ENCODE peak calls at places on chromosome 7, in eight cellular contexts. One of them, this sample, is unnamed.
A peak's percentile ranks its signal among the peaks of the same experiment; 100 is the strongest.

GRCh38 chr7:136869006-136869961 is 832 bp downstream of the CHRM2 start:
- DNase-seq in PC-9: no peak
- DNase-seq in AG04450: no peak
- DNase-seq in GM12878: no peak
- DNase-seq in foreskin fibroblast: peak; percentile 21
- DNase-seq in coronary artery: no peak
- DNase-seq in astrocyte: peak; percentile 3
- DNase-seq in K562: no peak
- DNase-seq in this sample: no peak

GRCh38 chr7:149261321-149261828 is 621 bp upstream of the ZNF783 start:
- DNase-seq in PC-9: peak; percentile 23
- DNase-seq in AG04450: no peak
- DNase-seq in GM12878: no peak
- DNase-seq in foreskin fibroblast: peak; percentile 42
- DNase-seq in coronary artery: no peak
- DNase-seq in astrocyte: peak; percentile 69
- DNase-seq in K562: no peak
- DNase-seq in this sample: peak; percentile 26

GRCh38 chr7:68730871-68731403 is 867.3 kb upstream of the AUTS2 start:
- DNase-seq in PC-9: no peak
- DNase-seq in AG04450: no peak
- DNase-seq in GM12878: no peak
- DNase-seq in foreskin fibroblast: no peak
- DNase-seq in coronary artery: no peak
- DNase-seq in astrocyte: no peak
- DNase-seq in K562: no peak
- DNase-seq in this sample: no peak

GRCh38 chr7:138387755-138388475 is 72.1 kb upstream of the TRIM24 start:
- DNase-seq in PC-9: no peak
- DNase-seq in AG04450: no peak
- DNase-seq in GM12878: no peak
- DNase-seq in foreskin fibroblast: no peak
- DNase-seq in coronary artery: no peak
- DNase-seq in astrocyte: no peak
- DNase-seq in K562: peak; percentile 23
- DNase-seq in this sample: peak; percentile 5

GRCh38 chr7:24573008-24573553 is at the start of gene PALS2:
- DNase-seq in PC-9: peak; percentile 90
- DNase-seq in AG04450: no peak
- DNase-seq in GM12878: no peak
- DNase-seq in foreskin fibroblast: peak; percentile 66
- DNase-seq in coronary artery: peak; percentile 80
- DNase-seq in astrocyte: peak; percentile 60
- DNase-seq in K562: peak; percentile 84
- DNase-seq in this sample: peak; percentile 88

GRCh38 chr7:74275401-74275881 is 13.8 kb upstream of the CLIP2 start:
- DNase-seq in PC-9: no peak
- DNase-seq in AG04450: no peak
- DNase-seq in GM12878: no peak
- DNase-seq in foreskin fibroblast: no peak
- DNase-seq in coronary artery: no peak
- DNase-seq in astrocyte: no peak
- DNase-seq in K562: peak; percentile 51
- DNase-seq in this sample: peak; percentile 51

GRCh38 chr7:131249003-131249402 is 78.7 kb upstream of the MKLN1 start:
- DNase-seq in PC-9: peak; percentile 64
- DNase-seq in AG04450: peak; percentile 92
- DNase-seq in GM12878: no peak
- DNase-seq in foreskin fibroblast: peak; percentile 97
- DNase-seq in coronary artery: peak; percentile 88
- DNase-seq in astrocyte: peak; percentile 97
- DNase-seq in K562: no peak
- DNase-seq in this sample: no peak

GRCh38 chr7:28688651-28689050 is 269.5 kb downstream of the TRIL start:
- DNase-seq in PC-9: no peak
- DNase-seq in AG04450: no peak
- DNase-seq in GM12878: no peak
- DNase-seq in foreskin fibroblast: peak; percentile 66
- DNase-seq in coronary artery: no peak
- DNase-seq in astrocyte: peak; percentile 85
- DNase-seq in K562: no peak
- DNase-seq in this sample: no peak

GRCh38 chr7:22627136-22627535 is 99.9 kb upstream of the IL6 start:
- DNase-seq in PC-9: no peak
- DNase-seq in AG04450: no peak
- DNase-seq in GM12878: no peak
- DNase-seq in foreskin fibroblast: no peak
- DNase-seq in coronary artery: no peak
- DNase-seq in astrocyte: peak; percentile 93
- DNase-seq in K562: no peak
- DNase-seq in this sample: no peak

GRCh38 chr7:98283127-98283886 is 1.8 kb downstream of the BRI3 start:
- DNase-seq in PC-9: peak; percentile 46
- DNase-seq in AG04450: no peak
- DNase-seq in GM12878: no peak
- DNase-seq in foreskin fibroblast: peak; percentile 76
- DNase-seq in coronary artery: no peak
- DNase-seq in astrocyte: peak; percentile 51
- DNase-seq in K562: no peak
- DNase-seq in this sample: no peak

GRCh38 chr7:28362812-28363211 is 49.5 kb upstream of the CREB5 start:
- DNase-seq in PC-9: no peak
- DNase-seq in AG04450: no peak
- DNase-seq in GM12878: no peak
- DNase-seq in foreskin fibroblast: no peak
- DNase-seq in coronary artery: no peak
- DNase-seq in astrocyte: no peak
- DNase-seq in K562: no peak
- DNase-seq in this sample: peak; percentile 9

GRCh38 chr7:121084748-121085336 is 96.3 kb downstream of the CPED1 start:
- DNase-seq in PC-9: peak; percentile 54
- DNase-seq in AG04450: peak; percentile 90
- DNase-seq in GM12878: no peak
- DNase-seq in foreskin fibroblast: peak; percentile 89
- DNase-seq in coronary artery: no peak
- DNase-seq in astrocyte: peak; percentile 95
- DNase-seq in K562: no peak
- DNase-seq in this sample: no peak

GRCh38 chr7:74277636-74278035 is 11.6 kb upstream of the CLIP2 start:
- DNase-seq in PC-9: no peak
- DNase-seq in AG04450: no peak
- DNase-seq in GM12878: no peak
- DNase-seq in foreskin fibroblast: no peak
- DNase-seq in coronary artery: no peak
- DNase-seq in astrocyte: no peak
- DNase-seq in K562: no peak
- DNase-seq in this sample: no peak

GRCh38 chr7:157568785-157569584 is 232.2 kb downstream of the DNAJB6 start:
- DNase-seq in PC-9: no peak
- DNase-seq in AG04450: no peak
- DNase-seq in GM12878: no peak
- DNase-seq in foreskin fibroblast: peak; percentile 11
- DNase-seq in coronary artery: no peak
- DNase-seq in astrocyte: peak; percentile 41
- DNase-seq in K562: no peak
- DNase-seq in this sample: peak; percentile 24

GRCh38 chr7:75798770-75799169 is 14.8 kb downstream of the CCL24 start:
- DNase-seq in PC-9: no peak
- DNase-seq in AG04450: no peak
- DNase-seq in GM12878: no peak
- DNase-seq in foreskin fibroblast: no peak
- DNase-seq in coronary artery: no peak
- DNase-seq in astrocyte: no peak
- DNase-seq in K562: peak; percentile 69
- DNase-seq in this sample: peak; percentile 17

GRCh38 chr7:44394636-44395035 is 69.2 kb upstream of the CAMK2B start:
- DNase-seq in PC-9: no peak
- DNase-seq in AG04450: no peak
- DNase-seq in GM12878: no peak
- DNase-seq in foreskin fibroblast: no peak
- DNase-seq in coronary artery: peak; percentile 40
- DNase-seq in astrocyte: no peak
- DNase-seq in K562: no peak
- DNase-seq in this sample: no peak
- TF ChIP-seq CTCF in PC-9: no peak
- TF ChIP-seq CTCF in AG04450: no peak
- TF ChIP-seq CTCF in GM12878: no peak
- TF ChIP-seq CTCF in foreskin fibroblast: no peak
- TF ChIP-seq CTCF in coronary artery: no peak
- TF ChIP-seq CTCF in astrocyte: no peak
- TF ChIP-seq CTCF in K562: no peak
- TF ChIP-seq CTCF in this sample: no peak

DNA sequence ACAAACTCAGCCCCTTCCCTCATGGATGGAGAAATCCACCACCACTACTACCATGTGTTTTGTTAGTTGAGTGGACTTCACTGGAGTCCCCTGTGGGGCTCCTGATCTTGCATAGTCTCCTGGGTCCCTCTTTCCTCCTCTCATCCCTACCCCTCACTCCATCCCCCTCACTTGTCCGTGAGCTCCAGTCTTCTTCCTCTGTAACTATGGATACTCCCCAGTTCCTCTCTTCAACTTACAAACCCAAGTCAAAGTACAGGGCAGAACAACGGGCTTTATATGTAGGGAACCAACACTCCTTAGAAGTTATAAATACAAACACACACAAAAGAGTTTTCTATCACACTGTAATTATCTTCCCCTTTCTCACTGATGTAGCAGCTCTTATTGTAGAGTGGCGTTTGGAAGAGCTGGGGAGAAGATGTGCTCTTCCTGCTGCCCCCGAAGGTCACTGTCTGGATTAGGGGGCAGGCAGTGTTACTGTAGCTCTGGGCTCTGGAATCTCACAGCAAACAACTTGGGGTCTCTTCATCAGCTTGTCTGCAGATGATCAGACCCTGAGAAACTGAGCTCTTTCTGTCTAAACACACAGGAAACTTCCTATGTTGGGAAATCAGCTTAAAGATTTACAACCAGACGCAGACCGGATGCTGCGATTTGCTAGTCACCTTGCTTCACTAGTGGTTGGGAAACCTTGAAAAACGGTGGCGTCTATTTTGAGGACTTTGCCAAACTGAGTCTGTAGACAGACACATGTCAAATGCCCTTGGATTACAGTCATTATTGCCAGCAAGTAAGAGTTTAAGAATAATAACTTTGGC is 13.6 kb downstream of the SNX10 start:
- DNase-seq in PC-9: no peak
- DNase-seq in AG04450: no peak
- DNase-seq in GM12878: no peak
- DNase-seq in foreskin fibroblast: no peak
- DNase-seq in coronary artery: no peak
- DNase-seq in astrocyte: no peak
- DNase-seq in K562: no peak
- DNase-seq in this sample: peak; percentile 51
- H3K4me3 ChIP-seq in PC-9: no peak overlapping the region
- H3K4me3 ChIP-seq in AG04450: no peak overlapping the region
- H3K4me3 ChIP-seq in GM12878: no peak overlapping the region
- H3K4me3 ChIP-seq in foreskin fibroblast: no peak overlapping the region
- H3K4me3 ChIP-seq in coronary artery: no peak overlapping the region
- H3K4me3 ChIP-seq in astrocyte: no peak overlapping the region
- H3K4me3 ChIP-seq in K562: no peak overlapping the region
- H3K4me3 ChIP-seq in this sample: no peak overlapping the region

DNA sequence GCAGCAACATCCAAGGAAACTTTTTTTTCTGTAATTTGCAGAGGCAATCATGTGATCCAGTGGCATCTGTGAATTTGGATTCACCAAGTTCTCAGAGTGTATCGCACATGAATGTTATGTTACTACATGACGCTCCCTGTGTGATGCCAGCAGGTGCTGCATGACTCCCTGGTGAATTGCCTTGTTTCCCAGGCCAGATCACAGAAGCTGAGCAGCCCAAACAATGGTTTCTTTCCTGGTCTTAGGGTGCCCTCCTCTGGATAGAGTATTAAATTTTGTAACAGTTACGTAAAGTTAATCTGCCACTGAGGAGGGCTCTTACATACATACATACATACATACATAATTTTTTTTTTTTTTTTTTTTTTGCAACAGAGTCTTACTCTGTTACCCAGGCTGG is 3.6 kb downstream of the ZSCAN21 start:
- DNase-seq in PC-9: peak; percentile 34
- DNase-seq in AG04450: peak; percentile 65
- DNase-seq in GM12878: no peak
- DNase-seq in foreskin fibroblast: peak; percentile 23
- DNase-seq in coronary artery: no peak
- DNase-seq in astrocyte: peak; percentile 41
- DNase-seq in K562: peak; percentile 63
- DNase-seq in this sample: peak; percentile 55
- TF ChIP-seq CTCF in PC-9: peak; percentile 53
- TF ChIP-seq CTCF in AG04450: peak; percentile 38
- TF ChIP-seq CTCF in GM12878: peak; percentile 46
- TF ChIP-seq CTCF in foreskin fibroblast: no peak
- TF ChIP-seq CTCF in coronary artery: no peak
- TF ChIP-seq CTCF in astrocyte: peak; percentile 7
- TF ChIP-seq CTCF in K562: peak; percentile 72
- TF ChIP-seq CTCF in this sample: no peak

GRCh38 chr7:143408686-143409551 is at the start of gene EPHA1:
- DNase-seq in PC-9: peak; percentile 76
- DNase-seq in AG04450: no peak
- DNase-seq in GM12878: no peak
- DNase-seq in foreskin fibroblast: no peak
- DNase-seq in coronary artery: no peak
- DNase-seq in astrocyte: no peak
- DNase-seq in K562: peak; percentile 48
- DNase-seq in this sample: no peak

GRCh38 chr7:143405671-143406352 is 2.8 kb downstream of the EPHA1 start:
- DNase-seq in PC-9: no peak
- DNase-seq in AG04450: no peak
- DNase-seq in GM12878: no peak
- DNase-seq in foreskin fibroblast: no peak
- DNase-seq in coronary artery: no peak
- DNase-seq in astrocyte: no peak
- DNase-seq in K562: no peak
- DNase-seq in this sample: no peak

GRCh38 chr7:143408247-143408685 is 390 bp downstream of the EPHA1 start:
- DNase-seq in PC-9: no peak
- DNase-seq in AG04450: no peak
- DNase-seq in GM12878: no peak
- DNase-seq in foreskin fibroblast: no peak
- DNase-seq in coronary artery: no peak
- DNase-seq in astrocyte: no peak
- DNase-seq in K562: no peak
- DNase-seq in this sample: no peak

GRCh38 chr7:143407296-143408246 is 1.1 kb downstream of the EPHA1 start:
- DNase-seq in PC-9: peak; percentile 40
- DNase-seq in AG04450: no peak
- DNase-seq in GM12878: no peak
- DNase-seq in foreskin fibroblast: no peak
- DNase-seq in coronary artery: no peak
- DNase-seq in astrocyte: no peak
- DNase-seq in K562: no peak
- DNase-seq in this sample: no peak

DNA sequence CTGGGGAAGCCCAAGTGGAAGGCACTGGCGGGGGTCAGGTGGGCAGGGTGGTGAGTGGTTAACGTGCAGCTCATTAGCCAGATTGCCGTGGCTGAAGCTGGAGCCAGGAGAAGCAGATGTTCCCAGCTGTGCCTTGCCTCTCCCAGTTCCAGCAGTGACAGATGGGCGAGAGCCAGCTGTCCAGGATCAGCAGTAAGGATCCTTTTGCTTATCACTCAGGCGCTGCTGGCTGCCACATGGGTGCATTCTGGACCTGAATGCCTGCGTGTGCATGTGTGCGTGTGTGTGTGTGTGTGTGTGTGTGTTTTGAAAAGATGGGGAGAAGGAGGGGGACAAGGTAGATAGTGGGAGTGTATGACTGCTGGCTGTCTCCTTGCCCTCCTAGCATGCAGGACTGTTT is 3.5 kb downstream of the EPHA1 start:
- DNase-seq in PC-9: no peak
- DNase-seq in AG04450: no peak
- DNase-seq in GM12878: no peak
- DNase-seq in foreskin fibroblast: no peak
- DNase-seq in coronary artery: no peak
- DNase-seq in astrocyte: no peak
- DNase-seq in K562: no peak
- DNase-seq in this sample: no peak
- H3K4me3 ChIP-seq in PC-9: no peak overlapping the region
- H3K4me3 ChIP-seq in AG04450: no peak overlapping the region
- H3K4me3 ChIP-seq in GM12878: no peak overlapping the region
- H3K4me3 ChIP-seq in foreskin fibroblast: no peak overlapping the region
- H3K4me3 ChIP-seq in coronary artery: no peak overlapping the region
- H3K4me3 ChIP-seq in astrocyte: no peak overlapping the region
- H3K4me3 ChIP-seq in K562: no peak overlapping the region
- H3K4me3 ChIP-seq in this sample: no peak overlapping the region